ENCODE peak calls at places on chromosomes 4 and X, in five cellular contexts. W is stimulated activated naive CD4-positive, alpha-beta T cell; O is occipital lobe; E is stimulated activated CD8-positive, alpha-beta memory T cell treated with anti-CD3 and anti-CD28 coated beads, Interleukin-2, amount 100 ng/mL, for 48 hours; L is posterior vena cava. Z is an unnamed sample.

GRCh38 chrX:53287493-53288138 is 6.2 kb upstream of the IQSEC2 start:
- DNase-seq in W (no peak), O (peak), E (no peak), L (peak), Z (no peak)

GRCh38 chrX:49291615-49292337 is 11.7 kb upstream of the GAGE10 start:
- DNase-seq in W (peak), O (no peak), E (peak), L (peak), Z (peak)

GRCh38 chrX:41677661-41678060 is 11.1 kb upstream of the GPR34 start:
- DNase-seq in W (no peak), O (no peak), E (no peak), L (no peak), Z (no peak)

GRCh38 chr4:84652478-84652877 is 69.6 kb downstream of the CDS1 start:
- DNase-seq in W (no peak), O (no peak), E (no peak), L (no peak), Z (no peak)

GRCh38 chr4:100574607-100575006 is 56.8 kb upstream of the EMCN start:
- DNase-seq in W (no peak), O (no peak), E (no peak), L (no peak), Z (no peak)

GRCh38 chr4:31682796-31683195 is 962.6 kb downstream of the PCDH7 start:
- DNase-seq in W (no peak), O (no peak), E (no peak), L (no peak), Z (no peak)

GRCh38 chr4:188417181-188417580 is 277.9 kb downstream of the TRIML1 start:
- DNase-seq in W (no peak), O (no peak), E (no peak), L (no peak), Z (no peak)

GRCh38 chr4:34720563-34720962 is 1523.8 kb downstream of the ARAP2 start:
- DNase-seq in W (no peak), O (no peak), E (no peak), L (no peak), Z (no peak)

GRCh38 chr4:103996059-103996458 is 276.3 kb upstream of the TACR3 start:
- DNase-seq in W (no peak), O (no peak), E (no peak), L (no peak), Z (no peak)

GRCh38 chr4:182968917-182969650 is 51.9 kb upstream of the DCTD start:
- DNase-seq in W (no peak), O (no peak), E (no peak), L (no peak), Z (no peak)

GRCh38 chr4:41365726-41366125 is 109.0 kb downstream of the UCHL1 start:
- DNase-seq in W (no peak), O (peak), E (no peak), L (no peak), Z (no peak)

GRCh38 chrX:66200050-66200664 is 36.1 kb downstream of the HEPH start:
- DNase-seq in W (no peak), O (no peak), E (no peak), L (no peak), Z (no peak)

GRCh38 chr4:42816189-42816588 is 76.3 kb upstream of the GRXCR1 start:
- DNase-seq in W (no peak), O (no peak), E (no peak), L (no peak), Z (no peak)

GRCh38 chr4:155891058-155891457 is 12.4 kb upstream of the TDO2 start:
- DNase-seq in W (no peak), O (no peak), E (no peak), L (no peak), Z (no peak)

GRCh38 chrX:153600032-153600373 is 1.1 kb upstream of the CCNQ start:
- DNase-seq in W (no peak), O (no peak), E (no peak), L (peak), Z (no peak)

GRCh38 chr4:18533262-18533775 is 511.8 kb upstream of the LCORL start:
- DNase-seq in W (no peak), O (no peak), E (no peak), L (no peak), Z (no peak)

GRCh38 chr4:129085472-129085871 is 7.9 kb downstream of the SCLT1 start:
- DNase-seq in W (no peak), O (no peak), E (no peak), L (no peak), Z (no peak)

GRCh38 chr4:31548823-31549222 is 828.7 kb downstream of the PCDH7 start:
- DNase-seq in W (no peak), O (no peak), E (no peak), L (no peak), Z (no peak)

GRCh38 chr4:88880501-88881226 is 176.3 kb downstream of the FAM13A start:
- DNase-seq in W (no peak), O (no peak), E (no peak), L (no peak), Z (no peak)

GRCh38 chr4:153345011-153345981 is 808 bp downstream of the MND1 start:
- DNase-seq in W (peak), O (no peak), E (peak), L (no peak), Z (no peak)

GRCh38 chr4:26321326-26322276 is 787 bp downstream of the RBPJ start:
- DNase-seq in W (no peak), O (peak), E (peak), L (no peak), Z (no peak)

GRCh38 chr4:87326460-87326859 is 3.8 kb upstream of the HSD17B13 start:
- DNase-seq in W (no peak), O (no peak), E (no peak), L (no peak), Z (no peak)

GRCh38 chrX:117973175-117974075 is 143.2 kb downstream of the KLHL13 start:
- DNase-seq in W (no peak), O (no peak), E (no peak), L (no peak), Z (no peak)

GRCh38 chrX:136866337-136867095 is 14.0 kb downstream of the RBMX start:
- DNase-seq in W (no peak), O (no peak), E (no peak), L (no peak), Z (no peak)

GRCh38 chr4:139144911-139145551 is 32.0 kb downstream of the ELF2 start:
- DNase-seq in W (no peak), O (no peak), E (no peak), L (no peak), Z (no peak)

GRCh38 chr4:81165853-81166430 is 49.1 kb downstream of the PRKG2 start:
- DNase-seq in W (no peak), O (no peak), E (no peak), L (peak), Z (no peak)

GRCh38 chr4:76083386-76083785 is 8.9 kb downstream of the ART3 start:
- DNase-seq in W (no peak), O (no peak), E (no peak), L (no peak), Z (no peak)

GRCh38 chrX:131571348-131571747 is 27.5 kb downstream of the OR13H1 start:
- DNase-seq in W (no peak), O (no peak), E (no peak), L (no peak), Z (no peak)

GRCh38 chrX:39907964-39908616 is 189.7 kb downstream of the BCOR start:
- DNase-seq in W (no peak), O (no peak), E (no peak), L (no peak), Z (no peak)

GRCh38 chrX:48698306-48698705 is 1.8 kb downstream of the SUV39H1 start:
- DNase-seq in W (no peak), O (no peak), E (no peak), L (no peak), Z (no peak)

GRCh38 chrX:26789751-26790150 is 573.8 kb downstream of the MAGEB5 start:
- DNase-seq in W (no peak), O (no peak), E (no peak), L (no peak), Z (no peak)

GRCh38 chr4:123304151-123305021 is 92.2 kb upstream of the SPRY1 start:
- DNase-seq in W (no peak), O (no peak), E (no peak), L (no peak), Z (no peak)

GRCh38 chrX:105837227-105837626 is 14.9 kb downstream of the NRK start:
- DNase-seq in W (no peak), O (no peak), E (no peak), L (peak), Z (no peak)

GRCh38 chr4:178745203-178745602 is 1303.0 kb upstream of the AGA start:
- DNase-seq in W (no peak), O (no peak), E (no peak), L (no peak), Z (no peak)

GRCh38 chrX:96551320-96551872 is 133.2 kb upstream of the DIAPH2 start:
- DNase-seq in W (no peak), O (no peak), E (no peak), L (no peak), Z (no peak)

GRCh38 chrX:77003956-77004355 is 443.2 kb upstream of the FGF16 start:
- DNase-seq in W (no peak), O (no peak), E (no peak), L (no peak), Z (no peak)

GRCh38 chr4:154332681-154333421 is 158.7 kb downstream of the DCHS2 start:
- DNase-seq in W (peak), O (peak), E (peak), L (peak), Z (no peak)

GRCh38 chrX:50068893-50069292 is 131.9 kb downstream of the AKAP4 start:
- DNase-seq in W (no peak), O (no peak), E (no peak), L (no peak), Z (no peak)

Z was measured in GM12891.